ENCODE peak calls at places on chromosomes 11 and 22, in five cellular contexts. One of them, this sample, is unnamed.
A peak's percentile ranks its signal among the peaks of the same experiment; 100 is the strongest.

GRCh38 chr22:19527321-19527721 is 3.1 kb upstream of the CLDN5 start:
- DNase-seq in endothelial cell: no peak
- DNase-seq in HEK293T: no peak
- DNase-seq in stimulated activated CD4-positive, alpha-beta T cell treated with anti-CD3 and anti-CD28 coated beads, Interleukin-2, amount 100 ng/mL, for 48 hours: no peak
- DNase-seq in T-cell: no peak
- DNase-seq in this sample: no peak

GRCh38 chr11:115759622-115760527 is 255.7 kb upstream of the CADM1 start:
- DNase-seq in stimulated activated CD4-positive, alpha-beta T cell treated with anti-CD3 and anti-CD28 coated beads, Interleukin-2, amount 100 ng/mL, for 48 hours: no peak
- DNase-seq in HEK293T: no peak
- DNase-seq in endothelial cell: peak; percentile 31
- DNase-seq in T-cell: no peak
- DNase-seq in this sample: no peak

GRCh38 chr11:107563702-107564101 is 1.8 kb downstream of the ALKBH8 start:
- DNase-seq in HEK293T: peak; percentile 49
- DNase-seq in stimulated activated CD4-positive, alpha-beta T cell treated with anti-CD3 and anti-CD28 coated beads, Interleukin-2, amount 100 ng/mL, for 48 hours: no peak
- DNase-seq in endothelial cell: peak; percentile 18
- DNase-seq in T-cell: no peak
- DNase-seq in this sample: peak; percentile 28

GRCh38 chr11:12246169-12246568 is 131.2 kb upstream of the PARVA start:
- DNase-seq in HEK293T: no peak
- DNase-seq in T-cell: no peak
- DNase-seq in endothelial cell: no peak
- DNase-seq in stimulated activated CD4-positive, alpha-beta T cell treated with anti-CD3 and anti-CD28 coated beads, Interleukin-2, amount 100 ng/mL, for 48 hours: no peak
- DNase-seq in this sample: no peak

GRCh38 chr22:44389926-44390925 is 77.5 kb upstream of the SHISAL1 start:
- DNase-seq in endothelial cell: no peak
- DNase-seq in T-cell: no peak
- DNase-seq in stimulated activated CD4-positive, alpha-beta T cell treated with anti-CD3 and anti-CD28 coated beads, Interleukin-2, amount 100 ng/mL, for 48 hours: no peak
- DNase-seq in HEK293T: no peak
- DNase-seq in this sample: no peak

GRCh38 chr11:64745219-64745522 is 1.2 kb upstream of the RASGRP2 start:
- DNase-seq in stimulated activated CD4-positive, alpha-beta T cell treated with anti-CD3 and anti-CD28 coated beads, Interleukin-2, amount 100 ng/mL, for 48 hours: no peak
- DNase-seq in HEK293T: no peak
- DNase-seq in T-cell: peak; percentile 89
- DNase-seq in endothelial cell: peak; percentile 76
- DNase-seq in this sample: peak; percentile 95

GRCh38 chr11:64372802-64373597 is 14.0 kb downstream of the RPS6KA4 start:
- DNase-seq in stimulated activated CD4-positive, alpha-beta T cell treated with anti-CD3 and anti-CD28 coated beads, Interleukin-2, amount 100 ng/mL, for 48 hours: no peak
- DNase-seq in endothelial cell: no peak
- DNase-seq in HEK293T: peak; percentile 95
- DNase-seq in T-cell: no peak
- DNase-seq in this sample: no peak

GRCh38 chr11:3196161-3197043 is 22.2 kb downstream of the MRGPRG start:
- DNase-seq in T-cell: no peak
- DNase-seq in endothelial cell: no peak
- DNase-seq in HEK293T: no peak
- DNase-seq in stimulated activated CD4-positive, alpha-beta T cell treated with anti-CD3 and anti-CD28 coated beads, Interleukin-2, amount 100 ng/mL, for 48 hours: no peak
- DNase-seq in this sample: no peak

GRCh38 chr11:130839950-130840666 is 76.2 kb downstream of the SNX19 start:
- DNase-seq in HEK293T: no peak
- DNase-seq in T-cell: no peak
- DNase-seq in stimulated activated CD4-positive, alpha-beta T cell treated with anti-CD3 and anti-CD28 coated beads, Interleukin-2, amount 100 ng/mL, for 48 hours: no peak
- DNase-seq in endothelial cell: no peak
- DNase-seq in this sample: no peak

GRCh38 chr11:69330330-69330729 is 36.4 kb downstream of the MYEOV start:
- DNase-seq in HEK293T: no peak
- DNase-seq in endothelial cell: no peak
- DNase-seq in T-cell: no peak
- DNase-seq in stimulated activated CD4-positive, alpha-beta T cell treated with anti-CD3 and anti-CD28 coated beads, Interleukin-2, amount 100 ng/mL, for 48 hours: no peak
- DNase-seq in this sample: no peak

GRCh38 chr11:95501761-95502266 is 270.8 kb upstream of the SESN3 start:
- DNase-seq in HEK293T: peak; percentile 22
- DNase-seq in stimulated activated CD4-positive, alpha-beta T cell treated with anti-CD3 and anti-CD28 coated beads, Interleukin-2, amount 100 ng/mL, for 48 hours: no peak
- DNase-seq in endothelial cell: no peak
- DNase-seq in T-cell: no peak
- DNase-seq in this sample: no peak

GRCh38 chr22:40323681-40324083 is 22.6 kb upstream of the ADSL start:
- DNase-seq in HEK293T: no peak
- DNase-seq in stimulated activated CD4-positive, alpha-beta T cell treated with anti-CD3 and anti-CD28 coated beads, Interleukin-2, amount 100 ng/mL, for 48 hours: no peak
- DNase-seq in T-cell: no peak
- DNase-seq in endothelial cell: no peak
- DNase-seq in this sample: peak; percentile 30

GRCh38 chr11:4146070-4146764 is 51.6 kb downstream of the RRM1 start:
- DNase-seq in stimulated activated CD4-positive, alpha-beta T cell treated with anti-CD3 and anti-CD28 coated beads, Interleukin-2, amount 100 ng/mL, for 48 hours: no peak
- DNase-seq in endothelial cell: no peak
- DNase-seq in T-cell: no peak
- DNase-seq in HEK293T: no peak
- DNase-seq in this sample: no peak

GRCh38 chr22:17331690-17332089 is 37.6 kb upstream of the CECR2 start:
- DNase-seq in stimulated activated CD4-positive, alpha-beta T cell treated with anti-CD3 and anti-CD28 coated beads, Interleukin-2, amount 100 ng/mL, for 48 hours: no peak
- DNase-seq in HEK293T: no peak
- DNase-seq in endothelial cell: no peak
- DNase-seq in T-cell: no peak
- DNase-seq in this sample: no peak

GRCh38 chr22:31192513-31192912 is 19.6 kb upstream of the LIMK2 start:
- DNase-seq in T-cell: no peak
- DNase-seq in HEK293T: no peak
- DNase-seq in endothelial cell: no peak
- DNase-seq in stimulated activated CD4-positive, alpha-beta T cell treated with anti-CD3 and anti-CD28 coated beads, Interleukin-2, amount 100 ng/mL, for 48 hours: no peak
- DNase-seq in this sample: no peak

GRCh38 chr11:6992026-6992425 is 28.1 kb downstream of the ZNF214 start:
- DNase-seq in T-cell: no peak
- DNase-seq in HEK293T: no peak
- DNase-seq in endothelial cell: no peak
- DNase-seq in stimulated activated CD4-positive, alpha-beta T cell treated with anti-CD3 and anti-CD28 coated beads, Interleukin-2, amount 100 ng/mL, for 48 hours: no peak
- DNase-seq in this sample: no peak

This sample was measured in central memory CD4-positive, alpha-beta T cell.